ENCODE peak calls at places on chromosomes 6 and 20, in nine cellular contexts. X is nephron progenitor cell, L is BJ, F is body of pancreas, C is CD14-positive monocyte, I is colonic mucosa, K is GM13976, G is astrocyte of the spinal cord, N is progenitor cell of endocrine pancreas. Q is an unnamed sample.

GRCh38 chr6:11317885-11318771 is 85.7 kb upstream of the NEDD9 start:
- DNase-seq in X (no peak), L (peak; percentile 98), F (no peak), C (peak; percentile 94), I (peak; percentile 72), K (peak; percentile 59), G (peak; percentile 99), N (no peak), Q (no peak)

GRCh38 chr6:74269601-74269860 is 573.5 kb downstream of the CD109 start:
- DNase-seq in X (no peak), L (no peak), F (no peak), C (no peak), I (no peak), K (no peak), G (no peak), N (no peak), Q (no peak)

GRCh38 chr6:23659125-23659524 is 466.9 kb upstream of the NRSN1 start:
- DNase-seq in X (peak; percentile 45), L (no peak), F (no peak), C (no peak), I (no peak), K (no peak), G (peak; percentile 14), N (peak; percentile 26), Q (no peak)

GRCh38 chr6:169251371-169251802 is 2.3 kb downstream of the THBS2 start:
- DNase-seq in X (no peak), L (no peak), F (no peak), C (no peak), I (no peak), K (no peak), G (no peak), N (no peak), Q (no peak)

GRCh38 chr6:93418113-93418447 is 1.3 kb downstream of the EPHA7 start:
- DNase-seq in X (no peak), L (no peak), F (no peak), C (no peak), I (no peak), K (peak; percentile 22), G (peak; percentile 29), N (no peak), Q (no peak)

GRCh38 chr20:60138263-60139127 is 180.3 kb downstream of the CDH26 start:
- DNase-seq in X (no peak), L (no peak), F (peak; percentile 43), C (no peak), I (peak; percentile 72), K (peak; percentile 57), G (peak; percentile 26), N (no peak), Q (no peak)

GRCh38 chr6:145214570-145214969 is 520.8 kb downstream of the EPM2A start:
- DNase-seq in X (peak; percentile 3), L (no peak), F (no peak), C (no peak), I (no peak), K (no peak), G (peak; percentile 53), N (no peak), Q (no peak)

GRCh38 chr20:6450841-6451240 is 316.6 kb upstream of the BMP2 start:
- DNase-seq in X (no peak), L (no peak), F (no peak), C (no peak), I (no peak), K (no peak), G (no peak), N (no peak), Q (no peak)

GRCh38 chr20:24411452-24412216 is 57.8 kb upstream of the SYNDIG1 start:
- DNase-seq in X (no peak), L (no peak), F (no peak), C (no peak), I (no peak), K (no peak), G (no peak), N (no peak), Q (no peak)

GRCh38 chr6:8020083-8020482 is 44.1 kb downstream of the BLOC1S5 start:
- DNase-seq in X (no peak), L (no peak), F (no peak), C (no peak), I (no peak), K (no peak), G (no peak), N (no peak), Q (no peak)

GRCh38 chr6:13378669-13379590 is 50.6 kb upstream of the TBC1D7 start:
- DNase-seq in X (no peak), L (no peak), F (peak; percentile 54), C (no peak), I (peak; percentile 91), K (no peak), G (no peak), N (no peak), Q (no peak)
- TF ChIP-seq CTCF in X (no peak), L (no peak), F (no peak), C (no peak), I (no peak), K (no peak), G (no peak), N (no peak), Q (no peak)

DNA sequence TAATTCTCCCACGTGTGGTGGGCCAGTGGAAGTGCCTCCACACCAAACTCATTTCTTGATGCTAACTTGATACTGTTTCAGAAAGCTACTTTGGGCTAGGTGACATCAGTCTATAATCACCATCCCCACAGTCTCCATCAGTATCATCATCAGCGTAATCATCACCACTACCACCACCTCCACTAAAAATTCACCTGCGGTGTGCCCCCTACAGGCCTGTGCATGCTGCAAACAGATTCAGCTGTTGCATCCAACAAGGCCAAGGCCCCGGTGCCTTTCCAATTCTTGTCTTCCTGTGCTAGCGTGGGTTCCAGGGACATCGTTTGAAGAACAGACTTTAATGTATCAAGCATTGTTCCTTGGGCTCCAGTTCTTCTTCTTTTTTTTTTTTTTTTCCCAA is 201.3 kb upstream of the EXOC2 start:
- DNase-seq in X (no peak), L (no peak), F (no peak), C (no peak), I (no peak), K (no peak), G (no peak), N (no peak), Q (no peak)
- TF ChIP-seq CTCF in X (no peak), L (no peak), F (no peak), C (no peak), I (peak; percentile 21), K (peak; percentile 20), G (peak; percentile 3), N (peak; percentile 13), Q (no peak)

GRCh38 chr6:1179571-1180459 is 132.1 kb upstream of the FOXQ1 start:
- DNase-seq in X (no peak), L (no peak), F (no peak), C (no peak), I (no peak), K (no peak), G (no peak), N (no peak), Q (no peak)

GRCh38 chr6:1178590-1178989 is 133.3 kb upstream of the FOXQ1 start:
- DNase-seq in X (no peak), L (no peak), F (no peak), C (no peak), I (no peak), K (no peak), G (no peak), N (no peak), Q (no peak)

GRCh38 chr6:1184318-1184717 is 127.6 kb upstream of the FOXQ1 start:
- DNase-seq in X (no peak), L (no peak), F (no peak), C (no peak), I (no peak), K (no peak), G (no peak), N (no peak), Q (no peak)

GRCh38 chr6:1181939-1182338 is 130.0 kb upstream of the FOXQ1 start:
- DNase-seq in X (no peak), L (no peak), F (no peak), C (no peak), I (no peak), K (no peak), G (no peak), N (no peak), Q (no peak)

GRCh38 chr6:1182722-1183521 is 129.0 kb upstream of the FOXQ1 start:
- DNase-seq in X (no peak), L (no peak), F (peak; percentile 19), C (no peak), I (no peak), K (no peak), G (no peak), N (no peak), Q (no peak)
- TF ChIP-seq CTCF in X (no peak), L (no peak), F (no peak), C (no peak), I (no peak), K (no peak), G (no peak), N (no peak), Q (no peak)

GRCh38 chr6:46129301-46129633 is 522 bp upstream of the ENPP4 start:
- DNase-seq in X (no peak), L (no peak), F (no peak), C (no peak), I (no peak), K (no peak), G (no peak), N (no peak), Q (no peak)

GRCh38 chr6:46128476-46128875 is 1.3 kb upstream of the ENPP4 start:
- DNase-seq in X (no peak), L (no peak), F (no peak), C (no peak), I (no peak), K (peak; percentile 15), G (no peak), N (no peak), Q (no peak)

GRCh38 chr6:46130665-46131064 is 876 bp downstream of the ENPP4 start:
- DNase-seq in X (no peak), L (no peak), F (no peak), C (no peak), I (no peak), K (no peak), G (no peak), N (no peak), Q (no peak)

GRCh38 chr6:46134216-46134615 is 4.4 kb downstream of the ENPP4 start:
- DNase-seq in X (no peak), L (no peak), F (no peak), C (no peak), I (no peak), K (no peak), G (no peak), N (no peak), Q (no peak)

GRCh38 chr6:46129634-46130505 is at the start of gene ENPP4:
- DNase-seq in X (peak; percentile 83), L (peak; percentile 27), F (peak; percentile 91), C (peak; percentile 81), I (peak; percentile 89), K (peak; percentile 93), G (peak; percentile 85), N (peak; percentile 84), Q (peak; percentile 78)
- TF ChIP-seq CTCF in X (no peak), L (no peak), F (no peak), C (no peak), I (no peak), K (peak; percentile 9), G (no peak), N (peak; percentile 34), Q (no peak)

Q was measured in D721Med.